ENCODE peak calls at places on chromosomes 13 and 19, in eight cellular contexts. U is HCT116, K is endothelial cell of umbilical vein, C is K562, D is GM23338, B is HepG2, H is H1, I is GM12878. Z is an unnamed sample.

GRCh38 chr13:49113526-49114286 is 106.4 kb upstream of the MLNR start:
- DNase-seq in U (no peak), I (no peak), B (peak; percentile 22), H (no peak), K (peak; percentile 59), D (no peak), C (no peak), Z (no peak)

GRCh38 chr13:113979791-113980471 is 6.1 kb upstream of the C13orf46 start:
- DNase-seq in C (no peak), B (no peak), H (no peak), K (no peak), U (no peak), I (no peak), D (no peak), Z (no peak)

GRCh38 chr13:114152285-114152645 is 19.8 kb upstream of the RASA3 start:
- DNase-seq in U (no peak), D (no peak), C (no peak), B (no peak), K (no peak), H (no peak), I (no peak), Z (no peak)

GRCh38 chr13:107348931-107349330 is 781.0 kb upstream of the ARGLU1 start:
- DNase-seq in C (no peak), U (no peak), H (no peak), D (no peak), K (no peak), I (no peak), B (no peak), Z (no peak)

GRCh38 chr13:101149735-101150380 is 266.4 kb downstream of the NALCN start:
- DNase-seq in B (no peak), K (peak; percentile 38), C (no peak), H (no peak), D (peak; percentile 62), I (no peak), U (no peak), Z (no peak)

GRCh38 chr19:37594982-37595382 is 306 bp downstream of the ZNF540 start:
- DNase-seq in C (peak; percentile 32), D (no peak), U (no peak), K (no peak), B (no peak), H (no peak), I (peak; percentile 16), Z (no peak)

GRCh38 chr13:87821512-87821911 is 150.3 kb downstream of the SLITRK5 start:
- DNase-seq in B (no peak), H (no peak), I (no peak), D (no peak), U (no peak), K (no peak), C (no peak), Z (no peak)

GRCh38 chr19:47471733-47472457 is at the start of gene SLC8A2:
- DNase-seq in B (peak; percentile 52), U (peak; percentile 35), H (peak; percentile 89), I (no peak), K (peak; percentile 46), D (peak; percentile 95), C (peak; percentile 99), Z (peak; percentile 35)

GRCh38 chr13:68026077-68026476 is 795.9 kb upstream of the PCDH9 start:
- DNase-seq in I (no peak), B (no peak), U (no peak), D (no peak), H (no peak), C (no peak), K (no peak), Z (no peak)

GRCh38 chr13:77859450-77859849 is 59.2 kb downstream of the EDNRB start:
- DNase-seq in D (no peak), H (no peak), U (no peak), C (no peak), I (no peak), B (no peak), K (no peak), Z (no peak)

GRCh38 chr13:77857810-77858209 is 60.8 kb downstream of the EDNRB start:
- DNase-seq in K (no peak), U (no peak), H (no peak), D (no peak), B (no peak), C (no peak), I (no peak), Z (no peak)

GRCh38 chr13:77853701-77854100 is 64.9 kb downstream of the EDNRB start:
- DNase-seq in U (no peak), H (no peak), C (no peak), I (no peak), B (no peak), D (peak; percentile 97), K (no peak), Z (no peak)
- TF ChIP-seq POLR2AphosphoS5 in U (no peak), H (no peak), C (no peak), I (no peak), B (no peak), D (peak; percentile 30), K (no peak), Z (no peak)

GRCh38 chr19:42514449-42514848 is 13.8 kb downstream of the CEACAM1 start:
- DNase-seq in B (no peak), H (no peak), C (no peak), I (no peak), K (no peak), D (no peak), U (no peak), Z (no peak)

GRCh38 chr19:42512743-42513304 is 15.5 kb downstream of the CEACAM1 start:
- DNase-seq in K (no peak), C (no peak), H (peak; percentile 48), B (no peak), D (no peak), I (peak; percentile 71), U (no peak), Z (no peak)

GRCh38 chr19:42512130-42512636 is 16.1 kb downstream of the CEACAM1 start:
- DNase-seq in B (no peak), K (no peak), D (no peak), U (no peak), C (no peak), H (peak; percentile 41), I (no peak), Z (no peak)

GRCh38 chr19:42516771-42517170 is 11.5 kb downstream of the CEACAM1 start:
- DNase-seq in D (no peak), C (no peak), H (no peak), I (no peak), U (no peak), K (no peak), B (no peak), Z (no peak)

DNA sequence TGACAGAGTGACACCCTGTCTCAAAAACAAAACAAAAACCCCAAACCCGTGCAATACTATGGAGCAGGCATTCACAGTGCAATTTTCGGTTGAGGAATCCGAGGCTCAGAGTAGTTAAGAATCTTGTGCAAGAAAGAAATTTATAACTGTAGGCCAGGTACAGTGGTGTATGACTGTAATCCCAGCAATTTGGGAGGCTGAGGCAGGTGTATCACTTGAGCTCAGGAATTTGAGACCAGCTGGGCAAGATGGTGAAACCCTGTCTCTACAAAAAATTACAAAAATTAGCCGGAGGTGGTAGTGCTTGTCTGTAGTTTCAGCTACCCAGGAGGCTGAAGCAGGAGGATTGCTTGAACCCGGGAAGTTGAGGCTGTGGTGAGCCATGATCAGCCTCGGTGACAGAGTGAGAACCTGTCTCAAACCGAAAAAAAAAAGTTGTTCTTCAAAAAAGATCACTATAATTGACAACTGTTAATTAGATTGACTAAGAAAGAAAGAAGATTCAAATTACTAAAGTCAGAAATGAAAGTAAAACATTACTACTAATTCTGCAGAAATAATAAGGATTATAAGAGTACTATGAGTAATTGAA is 12.9 kb downstream of the CEACAM1 start:
- DNase-seq in K (no peak), I (no peak), D (no peak), U (no peak), B (no peak), C (no peak), H (peak; percentile 6), Z (no peak)
- H3K36me3 ChIP-seq in K (no peaks in the 10 kb centered on the region), I (no peaks in the 10 kb centered on the region), D (no peaks in the 10 kb centered on the region), U (no peaks in the 10 kb centered on the region), B (peaks cover 79% of the 10 kb centered on the region), C (no peaks in the 10 kb centered on the region), H (no peaks in the 10 kb centered on the region), Z (no peaks in the 10 kb centered on the region)

GRCh38 chr19:18612051-18612771 is 459 bp upstream of the TMEM59L start:
- DNase-seq in U (no peak), B (no peak), K (no peak), D (peak; percentile 53), C (no peak), I (no peak), H (peak; percentile 63), Z (no peak)

GRCh38 chr19:18613589-18614234 is 1.0 kb downstream of the TMEM59L start:
- DNase-seq in C (no peak), I (no peak), B (no peak), K (no peak), D (peak; percentile 40), H (no peak), U (no peak), Z (no peak)

GRCh38 chr19:18610556-18611326 is 1.9 kb upstream of the TMEM59L start:
- DNase-seq in B (peak; percentile 85), H (peak; percentile 66), D (peak; percentile 74), I (no peak), K (no peak), C (no peak), U (no peak), Z (no peak)

GRCh38 chr19:18611327-18612050 is 1.2 kb upstream of the TMEM59L start:
- DNase-seq in B (peak; percentile 76), I (no peak), H (peak; percentile 81), D (peak; percentile 76), C (peak; percentile 75), K (no peak), U (no peak), Z (no peak)

DNA sequence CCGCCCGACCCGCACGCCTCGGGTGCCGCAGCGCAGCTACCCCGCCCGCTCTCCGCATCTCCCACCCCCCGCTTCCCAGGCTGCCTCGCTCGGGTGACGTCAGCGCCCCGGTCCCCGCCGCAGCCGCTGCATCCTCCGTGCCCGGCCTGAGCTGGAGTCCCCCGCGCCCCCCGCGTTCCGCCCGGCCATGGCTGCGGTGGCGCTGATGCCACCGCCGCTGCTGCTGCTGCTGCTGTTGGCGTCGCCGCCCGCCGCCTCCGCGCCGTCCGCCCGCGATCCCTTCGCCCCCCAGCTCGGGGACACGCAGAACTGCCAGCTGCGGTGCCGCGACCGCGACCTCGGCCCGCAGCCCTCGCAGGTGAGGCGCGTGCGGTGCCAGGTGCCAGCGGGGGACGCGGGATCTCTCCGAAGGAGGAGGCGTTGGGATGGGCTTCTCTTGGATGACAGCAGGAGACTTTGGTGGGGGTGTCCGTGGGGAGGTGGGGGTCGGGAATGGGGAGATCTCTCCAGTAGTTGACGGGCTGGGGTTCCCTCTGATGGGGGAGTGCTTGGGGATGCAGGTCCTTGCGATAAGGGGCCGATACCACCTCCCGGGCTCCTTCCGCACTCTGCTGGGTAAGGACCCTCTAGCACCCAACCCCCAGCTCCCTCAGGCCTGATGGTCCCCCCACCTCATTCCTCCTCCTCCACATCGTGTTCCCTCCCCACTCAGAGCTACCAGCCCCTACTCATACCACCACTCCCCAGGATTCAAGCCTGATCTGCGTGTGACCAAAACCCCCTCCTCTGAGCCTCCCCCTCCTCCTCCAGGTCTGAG is at the start of gene TMEM59L:
- DNase-seq in B (no peak), D (peak; percentile 65), H (peak; percentile 82), U (no peak), C (peak; percentile 67), I (no peak), K (no peak), Z (no peak)
- TF ChIP-seq EZH2 in B (no peak), D (peak; percentile 71), H (peak; percentile 83), U (no peak), C (no peak), I (no peak), K (peak; percentile 82), Z (no peak)

DNA sequence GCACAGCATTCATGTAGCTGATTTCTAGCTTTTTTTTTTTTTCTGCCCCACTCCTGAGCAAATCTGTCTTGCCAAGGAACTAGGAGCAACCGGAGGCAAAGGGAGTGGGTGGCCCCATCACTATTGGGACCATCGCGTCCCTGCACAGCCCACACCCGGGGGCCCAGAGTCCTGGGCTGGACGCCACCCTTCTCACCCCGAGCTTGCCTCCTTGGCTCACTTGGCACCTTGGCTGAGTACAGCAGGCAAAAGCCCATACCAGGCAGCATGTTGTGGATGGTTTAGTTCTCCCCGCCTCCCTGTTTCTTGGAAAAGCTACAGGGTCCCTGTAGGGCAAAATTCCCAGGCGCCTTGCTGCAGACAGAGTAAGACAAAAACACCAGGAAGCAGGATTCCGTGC is 13.7 kb downstream of the SMIM24 start:
- DNase-seq in I (no peak), B (no peak), H (no peak), C (no peak), U (no peak), D (no peak), K (no peak), Z (no peak)
- TF ChIP-seq POLR2AphosphoS5 in I (no peak), B (no peak), H (no peak), C (no peak), U (no peak), D (no peak), K (no peak), Z (no peak)